ENCODE peak calls at places on chromosomes 13 and 19, in ten cellular contexts. I is AG10803, N is body of pancreas, T is cardiac muscle cell, A is AG09309, J is A549, P is IMR-90, D is cardiac fibroblast, L is MM.1S, K is HFF-Myc. W is an unnamed sample.

GRCh38 chr19:35120492-35120891 is 4.9 kb downstream of the FXYD3 start:
- DNase-seq in I (peak), N (peak), T (peak), A (peak), J (peak), P (peak), D (peak), L (no peak), K (peak), W (no peak)

GRCh38 chr19:3080281-3080680 is 13.9 kb upstream of the GNA11 start:
- DNase-seq in I (no peak), N (no peak), T (no peak), A (no peak), J (no peak), P (peak), D (no peak), L (no peak), K (no peak), W (no peak)

GRCh38 chr13:106471957-106472543 is 63.4 kb downstream of the EFNB2 start:
- DNase-seq in I (peak), N (peak), T (peak), A (peak), J (peak), P (peak), D (peak), L (no peak), K (peak), W (peak)

GRCh38 chr19:51246153-51246552 is 4.7 kb upstream of the SIGLECL1 start:
- DNase-seq in I (peak), N (peak), T (peak), A (no peak), J (no peak), P (peak), D (no peak), L (no peak), K (no peak), W (peak)

GRCh38 chr19:30691767-30692516 is 319.8 kb downstream of the ZNF536 start:
- DNase-seq in I (no peak), N (no peak), T (peak), A (no peak), J (no peak), P (no peak), D (no peak), L (no peak), K (no peak), W (no peak)

GRCh38 chr19:6887326-6887725 is at the start of gene ADGRE1:
- DNase-seq in I (no peak), N (peak), T (no peak), A (no peak), J (no peak), P (no peak), D (no peak), L (no peak), K (no peak), W (no peak)

GRCh38 chr19:892243-892996 is 567 bp downstream of the MED16 start:
- DNase-seq in I (no peak), N (no peak), T (no peak), A (no peak), J (no peak), P (no peak), D (no peak), L (peak), K (no peak), W (no peak)

GRCh38 chr19:15280915-15281683 is 48.9 kb upstream of the EPHX3 start:
- DNase-seq in I (peak), N (peak), T (peak), A (peak), J (peak), P (peak), D (peak), L (no peak), K (peak), W (no peak)

GRCh38 chr19:13794388-13794751 is 873 bp upstream of the ZSWIM4 start:
- DNase-seq in I (peak), N (peak), T (peak), A (peak), J (peak), P (peak), D (peak), L (no peak), K (peak), W (no peak)

GRCh38 chr13:112814905-112815585 is 125.2 kb downstream of the ATP11A start:
- DNase-seq in I (peak), N (no peak), T (peak), A (no peak), J (no peak), P (peak), D (no peak), L (no peak), K (no peak), W (no peak)

GRCh38 chr19:13417054-13417453 is 89.2 kb downstream of the CACNA1A start:
- DNase-seq in I (no peak), N (no peak), T (peak), A (no peak), J (no peak), P (no peak), D (no peak), L (no peak), K (no peak), W (no peak)

GRCh38 chr19:42088471-42089190 is 12.7 kb downstream of the ZNF574 start:
- DNase-seq in I (peak), N (no peak), T (peak), A (no peak), J (no peak), P (peak), D (peak), L (no peak), K (no peak), W (no peak)

GRCh38 chr19:39542198-39542597 is 2.2 kb upstream of the EID2 start:
- DNase-seq in I (no peak), N (no peak), T (peak), A (no peak), J (no peak), P (no peak), D (peak), L (no peak), K (no peak), W (no peak)

GRCh38 chr19:35254341-35255297 is 5.8 kb downstream of the LSR start:
- DNase-seq in I (no peak), N (no peak), T (no peak), A (no peak), J (no peak), P (no peak), D (no peak), L (no peak), K (no peak), W (no peak)

GRCh38 chr13:51557875-51558604 is 26.2 kb upstream of the WDFY2 start:
- DNase-seq in I (peak), N (no peak), T (peak), A (peak), J (peak), P (peak), D (peak), L (no peak), K (no peak), W (peak)

GRCh38 chr19:44752123-44752815 is 3.8 kb downstream of the BCL3 start:
- DNase-seq in I (no peak), N (no peak), T (no peak), A (no peak), J (peak), P (no peak), D (no peak), L (no peak), K (no peak), W (no peak)

GRCh38 chr13:40306817-40307216 is 359.6 kb downstream of the FOXO1 start:
- DNase-seq in I (no peak), N (no peak), T (no peak), A (no peak), J (no peak), P (no peak), D (no peak), L (no peak), K (no peak), W (no peak)

GRCh38 chr13:40789275-40790231 is at the start of gene SLC25A15:
- DNase-seq in I (peak), N (peak), T (peak), A (no peak), J (peak), P (peak), D (peak), L (peak), K (no peak), W (peak)

GRCh38 chr13:63305641-63306133 is 1890.0 kb upstream of the PCDH20 start:
- DNase-seq in I (no peak), N (no peak), T (no peak), A (no peak), J (no peak), P (no peak), D (no peak), L (no peak), K (no peak), W (no peak)

GRCh38 chr19:7669641-7670040 is 792 bp downstream of the RETN start:
- DNase-seq in I (no peak), N (no peak), T (no peak), A (no peak), J (no peak), P (no peak), D (no peak), L (no peak), K (no peak), W (no peak)

GRCh38 chr13:51451467-51452390 is 1.1 kb downstream of the INTS6 start:
- DNase-seq in I (peak), N (peak), T (peak), A (no peak), J (peak), P (peak), D (peak), L (peak), K (no peak), W (no peak)

GRCh38 chr13:109654341-109655205 is 131.8 kb downstream of the IRS2 start:
- DNase-seq in I (peak), N (peak), T (peak), A (no peak), J (no peak), P (no peak), D (peak), L (no peak), K (no peak), W (no peak)

GRCh38 chr13:112729408-112729807 is 39.6 kb downstream of the ATP11A start:
- DNase-seq in I (no peak), N (no peak), T (peak), A (no peak), J (no peak), P (no peak), D (peak), L (no peak), K (no peak), W (no peak)

GRCh38 chr19:51119089-51119488 is 5.6 kb upstream of the SIGLEC9 start:
- DNase-seq in I (no peak), N (no peak), T (no peak), A (no peak), J (no peak), P (no peak), D (no peak), L (no peak), K (no peak), W (no peak)

GRCh38 chr19:34120846-34121639 is 51.3 kb upstream of the LSM14A start:
- DNase-seq in I (peak), N (peak), T (peak), A (no peak), J (peak), P (peak), D (peak), L (peak), K (no peak), W (no peak)

GRCh38 chr13:111111376-111111937 is 3.7 kb upstream of the ARHGEF7 start:
- DNase-seq in I (no peak), N (no peak), T (no peak), A (no peak), J (no peak), P (no peak), D (no peak), L (no peak), K (no peak), W (no peak)

GRCh38 chr19:413756-414420 is 4.9 kb upstream of the C2CD4C start:
- DNase-seq in I (no peak), N (no peak), T (no peak), A (no peak), J (no peak), P (no peak), D (no peak), L (no peak), K (no peak), W (no peak)

GRCh38 chr13:87666826-87667225 is 4.3 kb upstream of the SLITRK5 start:
- DNase-seq in I (no peak), N (no peak), T (no peak), A (no peak), J (no peak), P (no peak), D (no peak), L (no peak), K (no peak), W (no peak)

GRCh38 chr19:18861235-18861634 is 29.5 kb downstream of the UPF1 start:
- DNase-seq in I (no peak), N (no peak), T (no peak), A (no peak), J (no peak), P (no peak), D (no peak), L (peak), K (no peak), W (no peak)

GRCh38 chr13:88707652-88708051 is 1036.5 kb downstream of the SLITRK5 start:
- DNase-seq in I (no peak), N (no peak), T (no peak), A (no peak), J (no peak), P (no peak), D (no peak), L (no peak), K (no peak), W (no peak)

GRCh38 chr19:44750713-44751112 is 2.2 kb downstream of the BCL3 start:
- DNase-seq in I (no peak), N (no peak), T (no peak), A (no peak), J (peak), P (no peak), D (no peak), L (no peak), K (no peak), W (no peak)

GRCh38 chr13:43303040-43303729 is 279.8 kb downstream of the DNAJC15 start:
- DNase-seq in I (peak), N (peak), T (peak), A (no peak), J (peak), P (peak), D (peak), L (peak), K (peak), W (no peak)

GRCh38 chr19:35295792-35296462 is 4.0 kb downstream of the MAG start:
- DNase-seq in I (no peak), N (no peak), T (no peak), A (no peak), J (no peak), P (no peak), D (no peak), L (peak), K (no peak), W (no peak)

GRCh38 chr13:112795277-112795676 is 105.4 kb downstream of the ATP11A start:
- DNase-seq in I (no peak), N (no peak), T (no peak), A (no peak), J (no peak), P (no peak), D (no peak), L (no peak), K (no peak), W (no peak)

GRCh38 chr13:35649162-35649561 is 172.7 kb upstream of the MAB21L1 start:
- DNase-seq in I (peak), N (no peak), T (peak), A (no peak), J (no peak), P (peak), D (peak), L (no peak), K (no peak), W (no peak)

GRCh38 chr19:4660181-4660791 is 9.9 kb downstream of the MYDGF start:
- DNase-seq in I (no peak), N (no peak), T (no peak), A (no peak), J (peak), P (no peak), D (peak), L (peak), K (no peak), W (no peak)

GRCh38 chr19:3459322-3459881 is 20.9 kb downstream of the SMIM24 start:
- DNase-seq in I (peak), N (peak), T (peak), A (peak), J (peak), P (peak), D (peak), L (no peak), K (peak), W (peak)

DNA sequence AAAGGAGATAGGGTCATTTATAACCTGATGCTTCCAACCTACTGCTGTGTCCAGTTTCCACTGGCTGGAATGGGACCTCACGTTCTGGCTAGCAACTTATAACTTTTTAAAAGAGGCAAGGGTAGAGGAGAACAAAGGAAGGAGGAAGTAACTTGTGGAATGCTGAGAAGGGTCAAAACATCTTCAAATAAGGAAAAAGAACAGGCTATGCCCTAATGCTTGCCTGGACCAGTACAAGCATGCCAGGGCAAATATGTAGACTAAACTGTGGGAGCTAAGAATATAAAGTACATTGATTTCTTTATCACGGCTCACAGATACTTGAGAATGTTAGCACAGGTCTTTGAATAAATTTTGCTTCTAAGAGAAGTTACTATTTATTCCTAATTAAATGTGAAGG is 1.5 kb upstream of the ZNF561 start:
- DNase-seq in I (peak), N (no peak), T (no peak), A (no peak), J (no peak), P (no peak), D (no peak), L (no peak), K (no peak), W (no peak)
- H3K4me3 ChIP-seq in I (no peak), N (no peak), T (peak), A (no peak), J (no peak), P (no peak), D (no peak), L (no peak), K (peak), W (no peak)

DNA sequence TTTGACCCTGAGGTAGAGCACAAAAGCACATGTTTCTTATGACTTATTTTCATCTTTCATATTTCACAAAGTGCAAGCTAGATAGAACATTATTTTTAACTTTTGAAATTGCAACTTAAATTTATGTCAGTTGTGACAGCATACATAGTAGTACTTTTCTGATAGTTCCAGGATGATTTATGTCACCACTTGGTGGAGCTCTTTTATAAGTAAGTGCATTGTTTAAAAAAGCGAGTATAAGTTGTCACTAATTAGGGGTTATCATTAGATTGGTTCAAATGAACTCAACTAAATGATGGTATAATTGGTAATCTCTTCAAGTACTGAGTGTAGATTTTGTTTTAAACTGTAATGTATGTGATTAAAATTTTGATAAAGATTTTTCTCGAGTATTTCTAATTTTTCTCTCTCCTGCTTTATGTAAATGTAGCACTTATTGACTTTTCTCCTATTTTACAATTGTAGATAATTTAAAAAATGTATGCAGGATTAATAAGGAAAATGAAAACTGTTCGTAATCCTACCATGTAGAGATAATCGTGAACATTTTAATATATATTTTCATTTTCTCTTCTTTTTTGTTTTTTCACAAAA is 31.1 kb downstream of the RB1 start:
- DNase-seq in I (peak), N (no peak), T (peak), A (peak), J (peak), P (peak), D (peak), L (peak), K (no peak), W (no peak)
- TF ChIP-seq CTCF in I (peak), N (peak), T (peak), A (peak), J (peak), P (peak), D (peak), L (peak), K (peak), W (peak)

GRCh38 chr19:27922970-27923369 is 1290.0 kb downstream of the UQCRFS1 start:
- DNase-seq in I (no peak), N (no peak), T (no peak), A (no peak), J (no peak), P (no peak), D (no peak), L (no peak), K (no peak), W (no peak)

GRCh38 chr19:27920774-27921173 is 1292.2 kb downstream of the UQCRFS1 start:
- DNase-seq in I (no peak), N (no peak), T (no peak), A (no peak), J (no peak), P (no peak), D (no peak), L (no peak), K (no peak), W (no peak)

GRCh38 chr19:27918818-27919217 is 1294.1 kb downstream of the UQCRFS1 start:
- DNase-seq in I (no peak), N (no peak), T (no peak), A (no peak), J (no peak), P (no peak), D (no peak), L (no peak), K (no peak), W (no peak)
- H3K4me3 ChIP-seq in I (no peak), N (no peak), T (no peak), A (no peak), J (no peak), P (no peak), D (no peak), L (no peak), K (no peak), W (no peak)

GRCh38 chr19:43316591-43317319 is 36.7 kb upstream of the CD177 start:
- DNase-seq in I (peak), N (no peak), T (peak), A (no peak), J (peak), P (peak), D (no peak), L (peak), K (no peak), W (no peak)

GRCh38 chr19:43315851-43316250 is 37.6 kb upstream of the CD177 start:
- DNase-seq in I (no peak), N (no peak), T (no peak), A (no peak), J (no peak), P (no peak), D (no peak), L (no peak), K (no peak), W (no peak)

GRCh38 chr19:43313711-43314495 is 39.6 kb upstream of the CD177 start:
- DNase-seq in I (no peak), N (no peak), T (no peak), A (no peak), J (no peak), P (no peak), D (no peak), L (no peak), K (no peak), W (no peak)

GRCh38 chr19:43318203-43318602 is 35.3 kb upstream of the CD177 start:
- DNase-seq in I (no peak), N (no peak), T (no peak), A (no peak), J (no peak), P (no peak), D (no peak), L (no peak), K (no peak), W (no peak)

GRCh38 chr19:43318796-43319314 is 34.6 kb upstream of the CD177 start:
- DNase-seq in I (peak), N (no peak), T (no peak), A (peak), J (no peak), P (no peak), D (no peak), L (no peak), K (no peak), W (no peak)
- TF ChIP-seq CTCF in I (no peak), N (no peak), T (no peak), A (no peak), J (no peak), P (no peak), D (no peak), L (no peak), K (no peak), W (no peak)

DNA sequence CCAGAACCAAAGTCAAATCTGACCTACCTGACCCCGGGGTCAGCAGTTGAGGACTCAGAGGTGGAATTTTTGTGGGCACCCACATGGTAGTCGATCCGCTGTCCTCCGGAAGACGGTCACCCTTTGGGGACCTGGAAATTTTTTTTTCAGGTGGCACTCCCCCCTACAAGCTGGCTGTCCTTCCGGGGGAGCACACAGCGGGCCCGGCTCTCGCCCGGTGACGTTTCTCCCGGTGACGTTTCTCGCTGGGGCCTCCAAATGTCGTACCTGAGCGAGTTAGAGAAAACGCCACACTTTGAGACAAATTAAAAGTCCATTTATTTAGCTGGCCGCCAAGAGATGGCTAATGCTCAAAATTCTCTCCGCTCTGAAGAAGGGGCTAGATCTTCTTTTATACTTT is 48.8 kb downstream of the ZFP14 start:
- DNase-seq in I (no peak), N (no peak), T (no peak), A (no peak), J (no peak), P (no peak), D (no peak), L (no peak), K (no peak), W (no peak)
- H3K4me3 ChIP-seq in I (no peak), N (no peak), T (peak), A (no peak), J (no peak), P (no peak), D (no peak), L (no peak), K (peak), W (no peak)

W was measured in kidney epithelial cell.